ENCODE peak calls at places on chromosomes 11 and 22, in ten cellular contexts. One of them, this sample, is unnamed.

GRCh38 chr11:40376346-40376745 is 1083.1 kb downstream of the LRRC4C start:
- DNase-seq in mucosa of descending colon: no peak
- DNase-seq in head of caudate nucleus: no peak
- DNase-seq in activated CD4-positive, alpha-beta T cell treated with anti-CD3 and anti-CD28 coated beads, Interleukin-2, amount 10 ng/mL, durations not matched to agents 7 days and 5 days: no peak
- DNase-seq in CD4-positive, alpha-beta T cell: no peak
- DNase-seq in activated effector memory CD4-positive, alpha-beta T cell treated with anti-CD3 and anti-CD28 coated beads, Interleukin-2, amount 50 U/mL, for 16 hours: no peak
- DNase-seq in nephron progenitor cell: no peak
- DNase-seq in stimulated activated naive CD4-positive, alpha-beta T cell: no peak
- DNase-seq in activated naive CD8-positive, alpha-beta T cell treated with anti-CD3 and anti-CD28 coated beads, Interleukin-2, amount 10 ng/mL, durations not matched to agents 7 days and 5 days: no peak
- DNase-seq in foreskin fibroblast: peak
- DNase-seq in this sample: no peak

GRCh38 chr11:87292598-87292997 is 254.9 kb downstream of the TMEM135 start:
- DNase-seq in activated naive CD8-positive, alpha-beta T cell treated with anti-CD3 and anti-CD28 coated beads, Interleukin-2, amount 10 ng/mL, durations not matched to agents 7 days and 5 days: no peak
- DNase-seq in CD4-positive, alpha-beta T cell: no peak
- DNase-seq in stimulated activated naive CD4-positive, alpha-beta T cell: no peak
- DNase-seq in activated CD4-positive, alpha-beta T cell treated with anti-CD3 and anti-CD28 coated beads, Interleukin-2, amount 10 ng/mL, durations not matched to agents 7 days and 5 days: no peak
- DNase-seq in mucosa of descending colon: no peak
- DNase-seq in foreskin fibroblast: no peak
- DNase-seq in activated effector memory CD4-positive, alpha-beta T cell treated with anti-CD3 and anti-CD28 coated beads, Interleukin-2, amount 50 U/mL, for 16 hours: no peak
- DNase-seq in nephron progenitor cell: no peak
- DNase-seq in head of caudate nucleus: no peak
- DNase-seq in this sample: no peak

GRCh38 chr22:33538277-33538885 is 381.9 kb downstream of the LARGE1 start:
- DNase-seq in CD4-positive, alpha-beta T cell: no peak
- DNase-seq in activated naive CD8-positive, alpha-beta T cell treated with anti-CD3 and anti-CD28 coated beads, Interleukin-2, amount 10 ng/mL, durations not matched to agents 7 days and 5 days: no peak
- DNase-seq in nephron progenitor cell: no peak
- DNase-seq in foreskin fibroblast: no peak
- DNase-seq in stimulated activated naive CD4-positive, alpha-beta T cell: no peak
- DNase-seq in activated effector memory CD4-positive, alpha-beta T cell treated with anti-CD3 and anti-CD28 coated beads, Interleukin-2, amount 50 U/mL, for 16 hours: no peak
- DNase-seq in mucosa of descending colon: no peak
- DNase-seq in head of caudate nucleus: no peak
- DNase-seq in activated CD4-positive, alpha-beta T cell treated with anti-CD3 and anti-CD28 coated beads, Interleukin-2, amount 10 ng/mL, durations not matched to agents 7 days and 5 days: no peak
- DNase-seq in this sample: no peak

GRCh38 chr11:92070026-92070889 is 154.4 kb upstream of the FAT3 start:
- DNase-seq in foreskin fibroblast: no peak
- DNase-seq in activated naive CD8-positive, alpha-beta T cell treated with anti-CD3 and anti-CD28 coated beads, Interleukin-2, amount 10 ng/mL, durations not matched to agents 7 days and 5 days: no peak
- DNase-seq in stimulated activated naive CD4-positive, alpha-beta T cell: no peak
- DNase-seq in head of caudate nucleus: no peak
- DNase-seq in mucosa of descending colon: no peak
- DNase-seq in activated CD4-positive, alpha-beta T cell treated with anti-CD3 and anti-CD28 coated beads, Interleukin-2, amount 10 ng/mL, durations not matched to agents 7 days and 5 days: no peak
- DNase-seq in activated effector memory CD4-positive, alpha-beta T cell treated with anti-CD3 and anti-CD28 coated beads, Interleukin-2, amount 50 U/mL, for 16 hours: no peak
- DNase-seq in CD4-positive, alpha-beta T cell: no peak
- DNase-seq in nephron progenitor cell: no peak
- DNase-seq in this sample: no peak

GRCh38 chr11:30917859-30918478 is 331.8 kb upstream of the MPPED2 start:
- DNase-seq in activated CD4-positive, alpha-beta T cell treated with anti-CD3 and anti-CD28 coated beads, Interleukin-2, amount 10 ng/mL, durations not matched to agents 7 days and 5 days: peak
- DNase-seq in stimulated activated naive CD4-positive, alpha-beta T cell: no peak
- DNase-seq in head of caudate nucleus: no peak
- DNase-seq in nephron progenitor cell: peak
- DNase-seq in activated naive CD8-positive, alpha-beta T cell treated with anti-CD3 and anti-CD28 coated beads, Interleukin-2, amount 10 ng/mL, durations not matched to agents 7 days and 5 days: no peak
- DNase-seq in mucosa of descending colon: no peak
- DNase-seq in activated effector memory CD4-positive, alpha-beta T cell treated with anti-CD3 and anti-CD28 coated beads, Interleukin-2, amount 50 U/mL, for 16 hours: no peak
- DNase-seq in foreskin fibroblast: peak
- DNase-seq in CD4-positive, alpha-beta T cell: no peak
- DNase-seq in this sample: peak

GRCh38 chr11:12276831-12277475 is 100.4 kb upstream of the PARVA start:
- DNase-seq in head of caudate nucleus: no peak
- DNase-seq in foreskin fibroblast: no peak
- DNase-seq in nephron progenitor cell: no peak
- DNase-seq in activated CD4-positive, alpha-beta T cell treated with anti-CD3 and anti-CD28 coated beads, Interleukin-2, amount 10 ng/mL, durations not matched to agents 7 days and 5 days: no peak
- DNase-seq in activated naive CD8-positive, alpha-beta T cell treated with anti-CD3 and anti-CD28 coated beads, Interleukin-2, amount 10 ng/mL, durations not matched to agents 7 days and 5 days: no peak
- DNase-seq in stimulated activated naive CD4-positive, alpha-beta T cell: no peak
- DNase-seq in activated effector memory CD4-positive, alpha-beta T cell treated with anti-CD3 and anti-CD28 coated beads, Interleukin-2, amount 50 U/mL, for 16 hours: peak
- DNase-seq in CD4-positive, alpha-beta T cell: no peak
- DNase-seq in mucosa of descending colon: no peak
- DNase-seq in this sample: no peak

GRCh38 chr11:2259466-2259830 is 10.9 kb downstream of the ASCL2 start:
- DNase-seq in stimulated activated naive CD4-positive, alpha-beta T cell: no peak
- DNase-seq in nephron progenitor cell: no peak
- DNase-seq in activated CD4-positive, alpha-beta T cell treated with anti-CD3 and anti-CD28 coated beads, Interleukin-2, amount 10 ng/mL, durations not matched to agents 7 days and 5 days: no peak
- DNase-seq in mucosa of descending colon: no peak
- DNase-seq in foreskin fibroblast: no peak
- DNase-seq in activated naive CD8-positive, alpha-beta T cell treated with anti-CD3 and anti-CD28 coated beads, Interleukin-2, amount 10 ng/mL, durations not matched to agents 7 days and 5 days: no peak
- DNase-seq in activated effector memory CD4-positive, alpha-beta T cell treated with anti-CD3 and anti-CD28 coated beads, Interleukin-2, amount 50 U/mL, for 16 hours: no peak
- DNase-seq in CD4-positive, alpha-beta T cell: no peak
- DNase-seq in head of caudate nucleus: no peak
- DNase-seq in this sample: no peak

GRCh38 chr11:47980907-47981621 is 705 bp downstream of the PTPRJ start:
- DNase-seq in head of caudate nucleus: peak
- DNase-seq in activated effector memory CD4-positive, alpha-beta T cell treated with anti-CD3 and anti-CD28 coated beads, Interleukin-2, amount 50 U/mL, for 16 hours: peak
- DNase-seq in activated naive CD8-positive, alpha-beta T cell treated with anti-CD3 and anti-CD28 coated beads, Interleukin-2, amount 10 ng/mL, durations not matched to agents 7 days and 5 days: no peak
- DNase-seq in nephron progenitor cell: peak
- DNase-seq in mucosa of descending colon: peak
- DNase-seq in foreskin fibroblast: peak
- DNase-seq in stimulated activated naive CD4-positive, alpha-beta T cell: no peak
- DNase-seq in activated CD4-positive, alpha-beta T cell treated with anti-CD3 and anti-CD28 coated beads, Interleukin-2, amount 10 ng/mL, durations not matched to agents 7 days and 5 days: no peak
- DNase-seq in CD4-positive, alpha-beta T cell: no peak
- DNase-seq in this sample: peak

GRCh38 chr11:132644511-132644910 is 887.8 kb downstream of the OPCML start:
- DNase-seq in stimulated activated naive CD4-positive, alpha-beta T cell: no peak
- DNase-seq in head of caudate nucleus: no peak
- DNase-seq in mucosa of descending colon: no peak
- DNase-seq in CD4-positive, alpha-beta T cell: no peak
- DNase-seq in foreskin fibroblast: no peak
- DNase-seq in activated effector memory CD4-positive, alpha-beta T cell treated with anti-CD3 and anti-CD28 coated beads, Interleukin-2, amount 50 U/mL, for 16 hours: no peak
- DNase-seq in activated CD4-positive, alpha-beta T cell treated with anti-CD3 and anti-CD28 coated beads, Interleukin-2, amount 10 ng/mL, durations not matched to agents 7 days and 5 days: no peak
- DNase-seq in activated naive CD8-positive, alpha-beta T cell treated with anti-CD3 and anti-CD28 coated beads, Interleukin-2, amount 10 ng/mL, durations not matched to agents 7 days and 5 days: no peak
- DNase-seq in nephron progenitor cell: peak
- DNase-seq in this sample: no peak

GRCh38 chr22:32052259-32052658 is 9.2 kb downstream of the SLC5A1 start:
- DNase-seq in activated effector memory CD4-positive, alpha-beta T cell treated with anti-CD3 and anti-CD28 coated beads, Interleukin-2, amount 50 U/mL, for 16 hours: no peak
- DNase-seq in head of caudate nucleus: no peak
- DNase-seq in nephron progenitor cell: no peak
- DNase-seq in stimulated activated naive CD4-positive, alpha-beta T cell: no peak
- DNase-seq in activated CD4-positive, alpha-beta T cell treated with anti-CD3 and anti-CD28 coated beads, Interleukin-2, amount 10 ng/mL, durations not matched to agents 7 days and 5 days: no peak
- DNase-seq in foreskin fibroblast: no peak
- DNase-seq in activated naive CD8-positive, alpha-beta T cell treated with anti-CD3 and anti-CD28 coated beads, Interleukin-2, amount 10 ng/mL, durations not matched to agents 7 days and 5 days: no peak
- DNase-seq in mucosa of descending colon: no peak
- DNase-seq in CD4-positive, alpha-beta T cell: no peak
- DNase-seq in this sample: no peak

GRCh38 chr11:119415966-119416365 is 7.0 kb downstream of the THY1 start:
- DNase-seq in foreskin fibroblast: no peak
- DNase-seq in CD4-positive, alpha-beta T cell: no peak
- DNase-seq in head of caudate nucleus: no peak
- DNase-seq in activated naive CD8-positive, alpha-beta T cell treated with anti-CD3 and anti-CD28 coated beads, Interleukin-2, amount 10 ng/mL, durations not matched to agents 7 days and 5 days: no peak
- DNase-seq in stimulated activated naive CD4-positive, alpha-beta T cell: no peak
- DNase-seq in activated effector memory CD4-positive, alpha-beta T cell treated with anti-CD3 and anti-CD28 coated beads, Interleukin-2, amount 50 U/mL, for 16 hours: no peak
- DNase-seq in activated CD4-positive, alpha-beta T cell treated with anti-CD3 and anti-CD28 coated beads, Interleukin-2, amount 10 ng/mL, durations not matched to agents 7 days and 5 days: no peak
- DNase-seq in mucosa of descending colon: no peak
- DNase-seq in nephron progenitor cell: no peak
- DNase-seq in this sample: no peak

GRCh38 chr11:17898071-17898470 is 114.8 kb downstream of the SERGEF start:
- DNase-seq in activated effector memory CD4-positive, alpha-beta T cell treated with anti-CD3 and anti-CD28 coated beads, Interleukin-2, amount 50 U/mL, for 16 hours: no peak
- DNase-seq in stimulated activated naive CD4-positive, alpha-beta T cell: no peak
- DNase-seq in activated naive CD8-positive, alpha-beta T cell treated with anti-CD3 and anti-CD28 coated beads, Interleukin-2, amount 10 ng/mL, durations not matched to agents 7 days and 5 days: no peak
- DNase-seq in activated CD4-positive, alpha-beta T cell treated with anti-CD3 and anti-CD28 coated beads, Interleukin-2, amount 10 ng/mL, durations not matched to agents 7 days and 5 days: no peak
- DNase-seq in CD4-positive, alpha-beta T cell: no peak
- DNase-seq in foreskin fibroblast: no peak
- DNase-seq in mucosa of descending colon: no peak
- DNase-seq in nephron progenitor cell: no peak
- DNase-seq in head of caudate nucleus: no peak
- DNase-seq in this sample: no peak

GRCh38 chr11:116731097-116731761 is 41.6 kb downstream of the BUD13 start:
- DNase-seq in CD4-positive, alpha-beta T cell: no peak
- DNase-seq in mucosa of descending colon: no peak
- DNase-seq in head of caudate nucleus: peak
- DNase-seq in activated CD4-positive, alpha-beta T cell treated with anti-CD3 and anti-CD28 coated beads, Interleukin-2, amount 10 ng/mL, durations not matched to agents 7 days and 5 days: no peak
- DNase-seq in activated naive CD8-positive, alpha-beta T cell treated with anti-CD3 and anti-CD28 coated beads, Interleukin-2, amount 10 ng/mL, durations not matched to agents 7 days and 5 days: no peak
- DNase-seq in activated effector memory CD4-positive, alpha-beta T cell treated with anti-CD3 and anti-CD28 coated beads, Interleukin-2, amount 50 U/mL, for 16 hours: no peak
- DNase-seq in stimulated activated naive CD4-positive, alpha-beta T cell: no peak
- DNase-seq in nephron progenitor cell: peak
- DNase-seq in foreskin fibroblast: peak
- DNase-seq in this sample: no peak

GRCh38 chr11:765025-765801 is 12.1 kb downstream of the GATD1 start:
- DNase-seq in nephron progenitor cell: peak
- DNase-seq in mucosa of descending colon: peak
- DNase-seq in head of caudate nucleus: peak
- DNase-seq in stimulated activated naive CD4-positive, alpha-beta T cell: peak
- DNase-seq in activated naive CD8-positive, alpha-beta T cell treated with anti-CD3 and anti-CD28 coated beads, Interleukin-2, amount 10 ng/mL, durations not matched to agents 7 days and 5 days: peak
- DNase-seq in CD4-positive, alpha-beta T cell: peak
- DNase-seq in activated CD4-positive, alpha-beta T cell treated with anti-CD3 and anti-CD28 coated beads, Interleukin-2, amount 10 ng/mL, durations not matched to agents 7 days and 5 days: peak
- DNase-seq in foreskin fibroblast: peak
- DNase-seq in activated effector memory CD4-positive, alpha-beta T cell treated with anti-CD3 and anti-CD28 coated beads, Interleukin-2, amount 50 U/mL, for 16 hours: peak
- DNase-seq in this sample: peak

GRCh38 chr11:26806209-26806608 is 84.3 kb upstream of the SLC5A12 start:
- DNase-seq in activated naive CD8-positive, alpha-beta T cell treated with anti-CD3 and anti-CD28 coated beads, Interleukin-2, amount 10 ng/mL, durations not matched to agents 7 days and 5 days: no peak
- DNase-seq in activated CD4-positive, alpha-beta T cell treated with anti-CD3 and anti-CD28 coated beads, Interleukin-2, amount 10 ng/mL, durations not matched to agents 7 days and 5 days: no peak
- DNase-seq in mucosa of descending colon: no peak
- DNase-seq in foreskin fibroblast: peak
- DNase-seq in stimulated activated naive CD4-positive, alpha-beta T cell: no peak
- DNase-seq in head of caudate nucleus: no peak
- DNase-seq in activated effector memory CD4-positive, alpha-beta T cell treated with anti-CD3 and anti-CD28 coated beads, Interleukin-2, amount 50 U/mL, for 16 hours: no peak
- DNase-seq in CD4-positive, alpha-beta T cell: no peak
- DNase-seq in nephron progenitor cell: no peak
- DNase-seq in this sample: no peak

GRCh38 chr11:10022764-10023163 is 271.3 kb downstream of the SBF2 start:
- DNase-seq in mucosa of descending colon: no peak
- DNase-seq in stimulated activated naive CD4-positive, alpha-beta T cell: no peak
- DNase-seq in CD4-positive, alpha-beta T cell: no peak
- DNase-seq in foreskin fibroblast: peak
- DNase-seq in activated CD4-positive, alpha-beta T cell treated with anti-CD3 and anti-CD28 coated beads, Interleukin-2, amount 10 ng/mL, durations not matched to agents 7 days and 5 days: no peak
- DNase-seq in nephron progenitor cell: no peak
- DNase-seq in activated naive CD8-positive, alpha-beta T cell treated with anti-CD3 and anti-CD28 coated beads, Interleukin-2, amount 10 ng/mL, durations not matched to agents 7 days and 5 days: no peak
- DNase-seq in activated effector memory CD4-positive, alpha-beta T cell treated with anti-CD3 and anti-CD28 coated beads, Interleukin-2, amount 50 U/mL, for 16 hours: no peak
- DNase-seq in head of caudate nucleus: no peak
- DNase-seq in this sample: no peak

GRCh38 chr22:21963286-21963685 is 10.6 kb upstream of the PPM1F start:
- DNase-seq in nephron progenitor cell: no peak
- DNase-seq in activated naive CD8-positive, alpha-beta T cell treated with anti-CD3 and anti-CD28 coated beads, Interleukin-2, amount 10 ng/mL, durations not matched to agents 7 days and 5 days: no peak
- DNase-seq in foreskin fibroblast: no peak
- DNase-seq in stimulated activated naive CD4-positive, alpha-beta T cell: no peak
- DNase-seq in head of caudate nucleus: no peak
- DNase-seq in mucosa of descending colon: no peak
- DNase-seq in CD4-positive, alpha-beta T cell: no peak
- DNase-seq in activated effector memory CD4-positive, alpha-beta T cell treated with anti-CD3 and anti-CD28 coated beads, Interleukin-2, amount 50 U/mL, for 16 hours: no peak
- DNase-seq in activated CD4-positive, alpha-beta T cell treated with anti-CD3 and anti-CD28 coated beads, Interleukin-2, amount 10 ng/mL, durations not matched to agents 7 days and 5 days: no peak
- DNase-seq in this sample: no peak

GRCh38 chr11:95989216-95989615 is 65.3 kb upstream of the MTMR2 start:
- DNase-seq in activated naive CD8-positive, alpha-beta T cell treated with anti-CD3 and anti-CD28 coated beads, Interleukin-2, amount 10 ng/mL, durations not matched to agents 7 days and 5 days: no peak
- DNase-seq in CD4-positive, alpha-beta T cell: no peak
- DNase-seq in stimulated activated naive CD4-positive, alpha-beta T cell: no peak
- DNase-seq in activated CD4-positive, alpha-beta T cell treated with anti-CD3 and anti-CD28 coated beads, Interleukin-2, amount 10 ng/mL, durations not matched to agents 7 days and 5 days: no peak
- DNase-seq in foreskin fibroblast: no peak
- DNase-seq in mucosa of descending colon: no peak
- DNase-seq in activated effector memory CD4-positive, alpha-beta T cell treated with anti-CD3 and anti-CD28 coated beads, Interleukin-2, amount 50 U/mL, for 16 hours: no peak
- DNase-seq in head of caudate nucleus: no peak
- DNase-seq in nephron progenitor cell: no peak
- DNase-seq in this sample: no peak

GRCh38 chr11:132064987-132065620 is 694.7 kb downstream of the NTM start:
- DNase-seq in mucosa of descending colon: no peak
- DNase-seq in foreskin fibroblast: peak
- DNase-seq in activated CD4-positive, alpha-beta T cell treated with anti-CD3 and anti-CD28 coated beads, Interleukin-2, amount 10 ng/mL, durations not matched to agents 7 days and 5 days: no peak
- DNase-seq in head of caudate nucleus: no peak
- DNase-seq in nephron progenitor cell: no peak
- DNase-seq in stimulated activated naive CD4-positive, alpha-beta T cell: no peak
- DNase-seq in CD4-positive, alpha-beta T cell: no peak
- DNase-seq in activated naive CD8-positive, alpha-beta T cell treated with anti-CD3 and anti-CD28 coated beads, Interleukin-2, amount 10 ng/mL, durations not matched to agents 7 days and 5 days: no peak
- DNase-seq in activated effector memory CD4-positive, alpha-beta T cell treated with anti-CD3 and anti-CD28 coated beads, Interleukin-2, amount 50 U/mL, for 16 hours: no peak
- DNase-seq in this sample: no peak

GRCh38 chr11:131478341-131478740 is 107.9 kb downstream of the NTM start:
- DNase-seq in activated naive CD8-positive, alpha-beta T cell treated with anti-CD3 and anti-CD28 coated beads, Interleukin-2, amount 10 ng/mL, durations not matched to agents 7 days and 5 days: no peak
- DNase-seq in stimulated activated naive CD4-positive, alpha-beta T cell: no peak
- DNase-seq in foreskin fibroblast: no peak
- DNase-seq in activated CD4-positive, alpha-beta T cell treated with anti-CD3 and anti-CD28 coated beads, Interleukin-2, amount 10 ng/mL, durations not matched to agents 7 days and 5 days: no peak
- DNase-seq in nephron progenitor cell: no peak
- DNase-seq in CD4-positive, alpha-beta T cell: no peak
- DNase-seq in activated effector memory CD4-positive, alpha-beta T cell treated with anti-CD3 and anti-CD28 coated beads, Interleukin-2, amount 50 U/mL, for 16 hours: no peak
- DNase-seq in head of caudate nucleus: no peak
- DNase-seq in mucosa of descending colon: no peak
- DNase-seq in this sample: no peak

GRCh38 chr11:61472868-61473267 is 35.7 kb upstream of the LRRC10B start:
- DNase-seq in activated effector memory CD4-positive, alpha-beta T cell treated with anti-CD3 and anti-CD28 coated beads, Interleukin-2, amount 50 U/mL, for 16 hours: no peak
- DNase-seq in nephron progenitor cell: no peak
- DNase-seq in head of caudate nucleus: no peak
- DNase-seq in stimulated activated naive CD4-positive, alpha-beta T cell: no peak
- DNase-seq in activated naive CD8-positive, alpha-beta T cell treated with anti-CD3 and anti-CD28 coated beads, Interleukin-2, amount 10 ng/mL, durations not matched to agents 7 days and 5 days: no peak
- DNase-seq in foreskin fibroblast: peak
- DNase-seq in CD4-positive, alpha-beta T cell: no peak
- DNase-seq in activated CD4-positive, alpha-beta T cell treated with anti-CD3 and anti-CD28 coated beads, Interleukin-2, amount 10 ng/mL, durations not matched to agents 7 days and 5 days: no peak
- DNase-seq in mucosa of descending colon: no peak
- DNase-seq in this sample: no peak

GRCh38 chr11:62770778-62771143 is 435 bp upstream of the TAF6L start:
- DNase-seq in nephron progenitor cell: peak
- DNase-seq in CD4-positive, alpha-beta T cell: no peak
- DNase-seq in activated CD4-positive, alpha-beta T cell treated with anti-CD3 and anti-CD28 coated beads, Interleukin-2, amount 10 ng/mL, durations not matched to agents 7 days and 5 days: no peak
- DNase-seq in activated effector memory CD4-positive, alpha-beta T cell treated with anti-CD3 and anti-CD28 coated beads, Interleukin-2, amount 50 U/mL, for 16 hours: peak
- DNase-seq in mucosa of descending colon: peak
- DNase-seq in foreskin fibroblast: no peak
- DNase-seq in activated naive CD8-positive, alpha-beta T cell treated with anti-CD3 and anti-CD28 coated beads, Interleukin-2, amount 10 ng/mL, durations not matched to agents 7 days and 5 days: peak
- DNase-seq in head of caudate nucleus: peak
- DNase-seq in stimulated activated naive CD4-positive, alpha-beta T cell: peak
- DNase-seq in this sample: peak

GRCh38 chr22:32558681-32559355 is 84.2 kb downstream of the FBXO7 start:
- DNase-seq in head of caudate nucleus: no peak
- DNase-seq in stimulated activated naive CD4-positive, alpha-beta T cell: no peak
- DNase-seq in activated naive CD8-positive, alpha-beta T cell treated with anti-CD3 and anti-CD28 coated beads, Interleukin-2, amount 10 ng/mL, durations not matched to agents 7 days and 5 days: no peak
- DNase-seq in CD4-positive, alpha-beta T cell: no peak
- DNase-seq in nephron progenitor cell: no peak
- DNase-seq in activated effector memory CD4-positive, alpha-beta T cell treated with anti-CD3 and anti-CD28 coated beads, Interleukin-2, amount 50 U/mL, for 16 hours: no peak
- DNase-seq in activated CD4-positive, alpha-beta T cell treated with anti-CD3 and anti-CD28 coated beads, Interleukin-2, amount 10 ng/mL, durations not matched to agents 7 days and 5 days: no peak
- DNase-seq in mucosa of descending colon: peak
- DNase-seq in foreskin fibroblast: peak
- DNase-seq in this sample: peak

GRCh38 chr22:17230239-17230638 is 11.0 kb upstream of the ADA2 start:
- DNase-seq in nephron progenitor cell: no peak
- DNase-seq in foreskin fibroblast: no peak
- DNase-seq in activated CD4-positive, alpha-beta T cell treated with anti-CD3 and anti-CD28 coated beads, Interleukin-2, amount 10 ng/mL, durations not matched to agents 7 days and 5 days: no peak
- DNase-seq in activated effector memory CD4-positive, alpha-beta T cell treated with anti-CD3 and anti-CD28 coated beads, Interleukin-2, amount 50 U/mL, for 16 hours: no peak
- DNase-seq in head of caudate nucleus: no peak
- DNase-seq in activated naive CD8-positive, alpha-beta T cell treated with anti-CD3 and anti-CD28 coated beads, Interleukin-2, amount 10 ng/mL, durations not matched to agents 7 days and 5 days: no peak
- DNase-seq in mucosa of descending colon: no peak
- DNase-seq in CD4-positive, alpha-beta T cell: no peak
- DNase-seq in stimulated activated naive CD4-positive, alpha-beta T cell: no peak
- DNase-seq in this sample: no peak

GRCh38 chr11:62546937-62547625 is 475 bp upstream of the AHNAK start:
- DNase-seq in foreskin fibroblast: peak
- DNase-seq in activated naive CD8-positive, alpha-beta T cell treated with anti-CD3 and anti-CD28 coated beads, Interleukin-2, amount 10 ng/mL, durations not matched to agents 7 days and 5 days: no peak
- DNase-seq in activated CD4-positive, alpha-beta T cell treated with anti-CD3 and anti-CD28 coated beads, Interleukin-2, amount 10 ng/mL, durations not matched to agents 7 days and 5 days: no peak
- DNase-seq in stimulated activated naive CD4-positive, alpha-beta T cell: no peak
- DNase-seq in mucosa of descending colon: peak
- DNase-seq in head of caudate nucleus: no peak
- DNase-seq in nephron progenitor cell: peak
- DNase-seq in activated effector memory CD4-positive, alpha-beta T cell treated with anti-CD3 and anti-CD28 coated beads, Interleukin-2, amount 50 U/mL, for 16 hours: no peak
- DNase-seq in CD4-positive, alpha-beta T cell: no peak
- DNase-seq in this sample: no peak

GRCh38 chr11:76669901-76670474 is 559 bp downstream of the LRRC32 start:
- DNase-seq in head of caudate nucleus: no peak
- DNase-seq in nephron progenitor cell: peak
- DNase-seq in foreskin fibroblast: peak
- DNase-seq in mucosa of descending colon: no peak
- DNase-seq in CD4-positive, alpha-beta T cell: no peak
- DNase-seq in activated CD4-positive, alpha-beta T cell treated with anti-CD3 and anti-CD28 coated beads, Interleukin-2, amount 10 ng/mL, durations not matched to agents 7 days and 5 days: no peak
- DNase-seq in stimulated activated naive CD4-positive, alpha-beta T cell: no peak
- DNase-seq in activated effector memory CD4-positive, alpha-beta T cell treated with anti-CD3 and anti-CD28 coated beads, Interleukin-2, amount 50 U/mL, for 16 hours: no peak
- DNase-seq in activated naive CD8-positive, alpha-beta T cell treated with anti-CD3 and anti-CD28 coated beads, Interleukin-2, amount 10 ng/mL, durations not matched to agents 7 days and 5 days: no peak
- DNase-seq in this sample: no peak

GRCh38 chr11:72243173-72243566 is 806 bp downstream of the PHOX2A start:
- DNase-seq in activated naive CD8-positive, alpha-beta T cell treated with anti-CD3 and anti-CD28 coated beads, Interleukin-2, amount 10 ng/mL, durations not matched to agents 7 days and 5 days: no peak
- DNase-seq in nephron progenitor cell: no peak
- DNase-seq in mucosa of descending colon: no peak
- DNase-seq in CD4-positive, alpha-beta T cell: no peak
- DNase-seq in head of caudate nucleus: no peak
- DNase-seq in stimulated activated naive CD4-positive, alpha-beta T cell: no peak
- DNase-seq in activated effector memory CD4-positive, alpha-beta T cell treated with anti-CD3 and anti-CD28 coated beads, Interleukin-2, amount 50 U/mL, for 16 hours: no peak
- DNase-seq in foreskin fibroblast: no peak
- DNase-seq in activated CD4-positive, alpha-beta T cell treated with anti-CD3 and anti-CD28 coated beads, Interleukin-2, amount 10 ng/mL, durations not matched to agents 7 days and 5 days: no peak
- DNase-seq in this sample: no peak